ENCODE peak calls at places on chromosomes 1 and 21, in nine cellular contexts. P is neural crest cell; T is kidney tubule cell; D is fibroblast of lung; M is nephron progenitor cell; Q is psoas muscle; Z is skeletal muscle cell; A is activated T-helper 9 cell treated with anti-CD3 and anti-CD28 coated beads, Interleukin-2, amount 50 U/mL, for 16 hours; L is tibial nerve. J is an unnamed sample.

GRCh38 chr1:165890684-165891083 is 63.3 kb downstream of the UCK2 start:
- DNase-seq in P (no peak), T (no peak), D (no peak), M (no peak), Q (no peak), Z (no peak), A (no peak), L (no peak), J (no peak)

GRCh38 chr1:40679165-40679953 is 12.1 kb upstream of the NFYC start:
- DNase-seq in P (no peak), T (no peak), D (no peak), M (no peak), Q (no peak), Z (no peak), A (no peak), L (no peak), J (no peak)

GRCh38 chr1:65420590-65421340 is at the start of the genes LEPR and LEPROT:
- DNase-seq in P (no peak), T (no peak), D (no peak), M (no peak), Q (no peak), Z (no peak), A (no peak), L (peak; percentile 8), J (no peak)

GRCh38 chr1:206021008-206021795 is 2.5 kb downstream of the CTSE start:
- DNase-seq in P (no peak), T (no peak), D (no peak), M (no peak), Q (no peak), Z (no peak), A (no peak), L (no peak), J (no peak)

GRCh38 chr21:25862596-25862995 is 127.8 kb downstream of the GABPA start:
- DNase-seq in P (no peak), T (peak; percentile 48), D (peak; percentile 68), M (peak; percentile 4), Q (no peak), Z (no peak), A (no peak), L (no peak), J (no peak)

GRCh38 chr1:87330201-87330953 is 1.7 kb downstream of the LMO4 start:
- DNase-seq in P (no peak), T (peak; percentile 34), D (peak; percentile 47), M (peak; percentile 27), Q (no peak), Z (no peak), A (no peak), L (peak; percentile 40), J (no peak)

GRCh38 chr1:85387781-85388180 is 77.2 kb downstream of the DDAH1 start:
- DNase-seq in P (no peak), T (no peak), D (no peak), M (no peak), Q (no peak), Z (no peak), A (no peak), L (no peak), J (no peak)

GRCh38 chr1:237672748-237673147 is 218.0 kb downstream of the ZP4 start:
- DNase-seq in P (no peak), T (peak; percentile 45), D (peak; percentile 10), M (no peak), Q (no peak), Z (no peak), A (no peak), L (no peak), J (no peak)

GRCh38 chr1:53460211-53460634 is 1.0 kb downstream of the DMRTB1 start:
- DNase-seq in P (no peak), T (no peak), D (no peak), M (no peak), Q (no peak), Z (no peak), A (no peak), L (no peak), J (no peak)